ENCODE peak calls at places on chromosome 10, in six cellular contexts. One of them, this sample, is unnamed.

GRCh38 chr10:61994404-61995031 is 93.0 kb downstream of the ARID5B start:
- DNase-seq in upper lobe of right lung: no peak
- DNase-seq in GM23338: peak; percentile 28
- DNase-seq in body of pancreas: no peak
- DNase-seq in neural progenitor cell: peak; percentile 46
- DNase-seq in heart right ventricle: no peak
- DNase-seq in this sample: no peak

GRCh38 chr10:131580076-131580652 is 268.6 kb upstream of the TCERG1L start:
- DNase-seq in heart right ventricle: no peak
- DNase-seq in neural progenitor cell: no peak
- DNase-seq in body of pancreas: no peak
- DNase-seq in GM23338: no peak
- DNase-seq in upper lobe of right lung: peak; percentile 32
- DNase-seq in this sample: no peak

GRCh38 chr10:92142949-92143348 is 147.9 kb downstream of the CPEB3 start:
- DNase-seq in upper lobe of right lung: no peak
- DNase-seq in body of pancreas: no peak
- DNase-seq in GM23338: no peak
- DNase-seq in heart right ventricle: no peak
- DNase-seq in neural progenitor cell: no peak
- DNase-seq in this sample: no peak

GRCh38 chr10:43897765-43898419 is 249.2 kb upstream of the ZNF32 start:
- DNase-seq in neural progenitor cell: no peak
- DNase-seq in upper lobe of right lung: no peak
- DNase-seq in body of pancreas: no peak
- DNase-seq in heart right ventricle: no peak
- DNase-seq in GM23338: no peak
- DNase-seq in this sample: no peak

GRCh38 chr10:60114765-60115586 is 208.6 kb upstream of the CCDC6 start:
- DNase-seq in heart right ventricle: no peak
- DNase-seq in GM23338: peak; percentile 89
- DNase-seq in neural progenitor cell: peak; percentile 74
- DNase-seq in upper lobe of right lung: no peak
- DNase-seq in body of pancreas: peak; percentile 10
- DNase-seq in this sample: no peak

GRCh38 chr10:49089789-49090595 is 25.3 kb downstream of the VSTM4 start:
- DNase-seq in heart right ventricle: no peak
- DNase-seq in GM23338: no peak
- DNase-seq in neural progenitor cell: no peak
- DNase-seq in body of pancreas: no peak
- DNase-seq in upper lobe of right lung: peak; percentile 36
- DNase-seq in this sample: no peak

GRCh38 chr10:580796-581195 is 108.7 kb downstream of the DIP2C start:
- DNase-seq in heart right ventricle: no peak
- DNase-seq in neural progenitor cell: no peak
- DNase-seq in upper lobe of right lung: no peak
- DNase-seq in GM23338: no peak
- DNase-seq in body of pancreas: no peak
- DNase-seq in this sample: no peak

GRCh38 chr10:55266797-55267196 is 465.8 kb upstream of the PCDH15 start:
- DNase-seq in body of pancreas: no peak
- DNase-seq in neural progenitor cell: no peak
- DNase-seq in upper lobe of right lung: no peak
- DNase-seq in GM23338: peak; percentile 10
- DNase-seq in heart right ventricle: no peak
- DNase-seq in this sample: no peak

GRCh38 chr10:133292919-133293809 is 15.5 kb downstream of the TUBGCP2 start:
- DNase-seq in upper lobe of right lung: peak; percentile 64
- DNase-seq in body of pancreas: no peak
- DNase-seq in GM23338: no peak
- DNase-seq in neural progenitor cell: no peak
- DNase-seq in heart right ventricle: no peak
- DNase-seq in this sample: no peak

GRCh38 chr10:103986360-103986759 is 19.4 kb downstream of the SLK start:
- DNase-seq in body of pancreas: no peak
- DNase-seq in GM23338: no peak
- DNase-seq in upper lobe of right lung: no peak
- DNase-seq in heart right ventricle: no peak
- DNase-seq in neural progenitor cell: no peak
- DNase-seq in this sample: no peak

GRCh38 chr10:112915590-112916572 is 34.2 kb upstream of the TCF7L2 start:
- DNase-seq in neural progenitor cell: no peak
- DNase-seq in GM23338: peak; percentile 74
- DNase-seq in heart right ventricle: no peak
- DNase-seq in body of pancreas: peak; percentile 62
- DNase-seq in upper lobe of right lung: no peak
- DNase-seq in this sample: no peak

GRCh38 chr10:113957013-113957412 is 86.7 kb upstream of the ADRB1 start:
- DNase-seq in upper lobe of right lung: no peak
- DNase-seq in heart right ventricle: no peak
- DNase-seq in GM23338: no peak
- DNase-seq in body of pancreas: no peak
- DNase-seq in neural progenitor cell: no peak
- DNase-seq in this sample: no peak

GRCh38 chr10:19815478-19816419 is 483 bp upstream of the PLXDC2 start:
- DNase-seq in upper lobe of right lung: peak; percentile 89
- DNase-seq in GM23338: peak; percentile 91
- DNase-seq in heart right ventricle: peak; percentile 87
- DNase-seq in neural progenitor cell: peak; percentile 93
- DNase-seq in body of pancreas: peak; percentile 49
- DNase-seq in this sample: peak; percentile 58

GRCh38 chr10:79424221-79425073 is 21.0 kb downstream of the ZCCHC24 start:
- DNase-seq in neural progenitor cell: no peak
- DNase-seq in heart right ventricle: no peak
- DNase-seq in body of pancreas: peak; percentile 76
- DNase-seq in upper lobe of right lung: peak; percentile 79
- DNase-seq in GM23338: no peak
- DNase-seq in this sample: no peak

GRCh38 chr10:72096115-72097000 is 8.0 kb upstream of the SPOCK2 start:
- DNase-seq in GM23338: no peak
- DNase-seq in heart right ventricle: no peak
- DNase-seq in upper lobe of right lung: no peak
- DNase-seq in neural progenitor cell: peak; percentile 32
- DNase-seq in body of pancreas: no peak
- DNase-seq in this sample: no peak

GRCh38 chr10:6770846-6771245 is 190.8 kb upstream of the PRKCQ start:
- DNase-seq in neural progenitor cell: no peak
- DNase-seq in upper lobe of right lung: no peak
- DNase-seq in GM23338: no peak
- DNase-seq in heart right ventricle: no peak
- DNase-seq in body of pancreas: no peak
- DNase-seq in this sample: no peak

GRCh38 chr10:84632866-84633265 is 304.5 kb downstream of the CCSER2 start:
- DNase-seq in GM23338: peak; percentile 17
- DNase-seq in heart right ventricle: no peak
- DNase-seq in upper lobe of right lung: no peak
- DNase-seq in body of pancreas: no peak
- DNase-seq in neural progenitor cell: no peak
- DNase-seq in this sample: no peak

GRCh38 chr10:132710746-132711617 is 75.0 kb downstream of the NKX6-2 start:
- DNase-seq in body of pancreas: no peak
- DNase-seq in GM23338: no peak
- DNase-seq in neural progenitor cell: no peak
- DNase-seq in upper lobe of right lung: peak; percentile 46
- DNase-seq in heart right ventricle: no peak
- DNase-seq in this sample: no peak

GRCh38 chr10:102642553-102643345 is 1.5 kb upstream of the TRIM8 start:
- DNase-seq in heart right ventricle: peak; percentile 63
- DNase-seq in upper lobe of right lung: peak; percentile 84
- DNase-seq in GM23338: peak; percentile 61
- DNase-seq in body of pancreas: peak; percentile 74
- DNase-seq in neural progenitor cell: peak; percentile 76
- DNase-seq in this sample: peak; percentile 29

GRCh38 chr10:4013651-4014085 is 228.7 kb upstream of the KLF6 start:
- DNase-seq in upper lobe of right lung: no peak
- DNase-seq in GM23338: no peak
- DNase-seq in heart right ventricle: no peak
- DNase-seq in body of pancreas: no peak
- DNase-seq in neural progenitor cell: no peak
- DNase-seq in this sample: no peak

GRCh38 chr10:73234695-73235094 is 12.4 kb downstream of the DNAJC9 start:
- DNase-seq in neural progenitor cell: no peak
- DNase-seq in heart right ventricle: no peak
- DNase-seq in upper lobe of right lung: no peak
- DNase-seq in body of pancreas: no peak
- DNase-seq in GM23338: no peak
- DNase-seq in this sample: no peak

GRCh38 chr10:60426425-60426824 is 36.8 kb upstream of the ANK3 start:
- DNase-seq in body of pancreas: no peak
- DNase-seq in GM23338: no peak
- DNase-seq in neural progenitor cell: no peak
- DNase-seq in heart right ventricle: no peak
- DNase-seq in upper lobe of right lung: no peak
- DNase-seq in this sample: no peak

DNA sequence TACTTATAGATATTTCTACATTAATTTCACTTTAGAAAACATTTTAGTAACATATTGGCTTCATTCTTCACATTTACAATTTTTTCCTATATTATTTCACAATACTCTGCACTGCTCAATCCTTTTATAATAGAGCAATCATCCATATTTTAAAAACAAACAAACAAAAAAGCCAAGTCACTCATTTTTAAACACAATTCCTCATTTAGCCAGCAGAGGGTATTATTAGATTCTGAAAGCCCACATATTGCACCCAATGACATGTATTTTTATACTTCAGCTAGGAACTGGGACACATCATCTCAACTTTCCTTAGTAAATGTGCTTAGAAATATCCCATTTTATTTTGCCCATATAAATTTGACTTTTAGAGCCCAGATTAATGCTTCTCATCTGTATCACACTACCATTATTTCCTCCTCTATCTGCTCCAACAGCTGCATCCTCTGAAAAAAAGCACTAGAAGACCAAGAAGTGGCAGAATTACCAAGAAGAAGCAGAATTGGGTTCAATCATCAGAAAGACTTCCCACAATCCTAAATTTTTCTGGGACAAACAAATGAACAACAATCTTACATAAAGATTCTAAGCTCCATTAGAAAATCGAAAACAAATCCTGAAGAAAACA is 29.5 kb downstream of the CTNNA3 start:
- DNase-seq in heart right ventricle: no peak
- DNase-seq in GM23338: peak; percentile 50
- DNase-seq in body of pancreas: no peak
- DNase-seq in neural progenitor cell: no peak
- DNase-seq in upper lobe of right lung: no peak
- DNase-seq in this sample: no peak
- TF ChIP-seq CTCF in heart right ventricle: no peak
- TF ChIP-seq CTCF in GM23338: peak; percentile 51
- TF ChIP-seq CTCF in body of pancreas: peak; percentile 53
- TF ChIP-seq CTCF in neural progenitor cell: peak; percentile 64
- TF ChIP-seq CTCF in upper lobe of right lung: peak; percentile 47
- TF ChIP-seq CTCF in this sample: peak; percentile 29

DNA sequence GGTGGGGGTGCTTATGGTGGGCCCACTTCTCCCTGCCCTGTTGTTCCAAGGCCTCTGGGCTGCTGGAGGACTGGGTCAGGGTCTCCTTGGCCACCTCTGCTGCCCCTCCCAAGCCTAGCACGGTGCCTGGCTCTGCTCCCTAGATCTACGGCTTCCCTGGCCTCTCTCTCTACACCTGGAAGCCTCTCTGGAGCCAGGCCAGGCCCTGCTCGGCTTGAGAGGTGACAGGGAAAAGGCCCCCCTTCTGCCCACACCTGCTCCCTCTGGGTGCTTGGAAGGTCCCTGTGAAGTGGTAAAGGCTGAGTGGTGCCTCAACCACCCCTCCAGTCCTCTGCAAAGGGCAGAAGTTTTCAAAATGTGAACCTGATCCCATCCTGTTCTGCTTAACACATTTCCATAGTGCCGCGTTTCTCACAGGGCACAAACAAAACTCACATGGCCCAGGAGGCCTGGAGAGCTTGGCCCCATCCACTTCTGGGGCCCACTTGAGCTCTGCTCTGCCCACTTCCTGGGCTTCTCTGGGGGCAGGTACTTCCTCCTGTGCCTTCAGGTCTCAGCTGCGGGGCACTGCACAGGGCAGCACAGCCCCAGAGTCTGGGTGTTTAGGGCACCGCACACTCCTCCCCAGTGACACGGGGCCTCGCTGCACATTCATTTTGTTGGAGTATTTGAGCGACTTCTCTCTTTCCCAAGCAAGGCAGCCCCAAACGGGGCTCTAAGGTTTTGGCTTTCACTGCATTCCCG is 169.9 kb downstream of the PIP4K2A start:
- DNase-seq in GM23338: no peak
- DNase-seq in heart right ventricle: no peak
- DNase-seq in upper lobe of right lung: peak; percentile 75
- DNase-seq in body of pancreas: no peak
- DNase-seq in neural progenitor cell: no peak
- DNase-seq in this sample: no peak
- H3K27ac ChIP-seq in GM23338: no peak overlapping the region
- H3K27ac ChIP-seq in heart right ventricle: no peak overlapping the region
- H3K27ac ChIP-seq in upper lobe of right lung: peak overlapping the region; percentile 30
- H3K27ac ChIP-seq in body of pancreas: no peak overlapping the region
- H3K27ac ChIP-seq in neural progenitor cell: no peak overlapping the region
- H3K27ac ChIP-seq in this sample: no peak overlapping the region

GRCh38 chr10:64996886-64997285 is 1475.7 kb downstream of the REEP3 start:
- DNase-seq in body of pancreas: no peak
- DNase-seq in upper lobe of right lung: no peak
- DNase-seq in GM23338: no peak
- DNase-seq in neural progenitor cell: no peak
- DNase-seq in heart right ventricle: no peak
- DNase-seq in this sample: no peak
- H3K4me3 ChIP-seq in body of pancreas: no peak overlapping the region
- H3K4me3 ChIP-seq in upper lobe of right lung: no peak overlapping the region
- H3K4me3 ChIP-seq in GM23338: no peak overlapping the region
- H3K4me3 ChIP-seq in neural progenitor cell: no peak overlapping the region
- H3K4me3 ChIP-seq in heart right ventricle: no peak overlapping the region
- H3K4me3 ChIP-seq in this sample: no peak overlapping the region

GRCh38 chr10:95467162-95467599 is 94.0 kb downstream of the SORBS1 start:
- DNase-seq in body of pancreas: peak; percentile 75
- DNase-seq in heart right ventricle: peak; percentile 74
- DNase-seq in neural progenitor cell: peak; percentile 72
- DNase-seq in upper lobe of right lung: peak; percentile 67
- DNase-seq in GM23338: peak; percentile 89
- DNase-seq in this sample: no peak
- TF ChIP-seq CTCF in body of pancreas: peak; percentile 34
- TF ChIP-seq CTCF in heart right ventricle: no peak
- TF ChIP-seq CTCF in neural progenitor cell: peak; percentile 32
- TF ChIP-seq CTCF in upper lobe of right lung: peak; percentile 22
- TF ChIP-seq CTCF in GM23338: peak; percentile 59
- TF ChIP-seq CTCF in this sample: no peak

This sample was measured in WERI-Rb-1.